ENCODE peak calls at places on chromosomes 12 and 14, in nine cellular contexts. One of them, this sample, is unnamed.

GRCh38 chr14:94173471-94173884 is 644 bp upstream of the PPP4R4 start:
- DNase-seq in lower leg skin: no peak
- DNase-seq in Calu3: peak
- DNase-seq in pancreas: no peak
- DNase-seq in tibial artery: no peak
- DNase-seq in sigmoid colon: no peak
- DNase-seq in A549: no peak
- DNase-seq in endothelial cell: no peak
- DNase-seq in GM12878: no peak
- DNase-seq in this sample: peak

GRCh38 chr14:100436745-100437406 is 113.7 kb downstream of the SLC25A47 start:
- DNase-seq in lower leg skin: no peak
- DNase-seq in GM12878: no peak
- DNase-seq in sigmoid colon: peak
- DNase-seq in A549: no peak
- DNase-seq in endothelial cell: no peak
- DNase-seq in Calu3: no peak
- DNase-seq in tibial artery: no peak
- DNase-seq in pancreas: no peak
- DNase-seq in this sample: no peak

GRCh38 chr12:57619434-57620244 is 8.4 kb downstream of the ARHGEF25 start:
- DNase-seq in lower leg skin: no peak
- DNase-seq in sigmoid colon: peak
- DNase-seq in endothelial cell: peak
- DNase-seq in Calu3: peak
- DNase-seq in GM12878: no peak
- DNase-seq in tibial artery: no peak
- DNase-seq in pancreas: no peak
- DNase-seq in A549: no peak
- DNase-seq in this sample: peak

GRCh38 chr12:129696405-129696804 is 207.4 kb downstream of the TMEM132D start:
- DNase-seq in Calu3: no peak
- DNase-seq in sigmoid colon: no peak
- DNase-seq in GM12878: no peak
- DNase-seq in tibial artery: no peak
- DNase-seq in pancreas: no peak
- DNase-seq in endothelial cell: no peak
- DNase-seq in A549: no peak
- DNase-seq in lower leg skin: no peak
- DNase-seq in this sample: no peak

GRCh38 chr14:80310950-80311349 is 99.6 kb upstream of the DIO2 start:
- DNase-seq in sigmoid colon: no peak
- DNase-seq in lower leg skin: no peak
- DNase-seq in tibial artery: no peak
- DNase-seq in pancreas: no peak
- DNase-seq in Calu3: no peak
- DNase-seq in endothelial cell: no peak
- DNase-seq in A549: no peak
- DNase-seq in GM12878: no peak
- DNase-seq in this sample: no peak

GRCh38 chr12:106841471-106842302 is 67.2 kb downstream of the RIC8B start:
- DNase-seq in endothelial cell: peak
- DNase-seq in tibial artery: peak
- DNase-seq in pancreas: peak
- DNase-seq in Calu3: peak
- DNase-seq in GM12878: no peak
- DNase-seq in A549: peak
- DNase-seq in sigmoid colon: no peak
- DNase-seq in lower leg skin: peak
- DNase-seq in this sample: peak

GRCh38 chr14:21711360-21711961 is 37.8 kb upstream of the OR4E1 start:
- DNase-seq in GM12878: no peak
- DNase-seq in endothelial cell: peak
- DNase-seq in Calu3: peak
- DNase-seq in tibial artery: no peak
- DNase-seq in A549: peak
- DNase-seq in lower leg skin: no peak
- DNase-seq in pancreas: no peak
- DNase-seq in sigmoid colon: no peak
- DNase-seq in this sample: peak

GRCh38 chr14:57380935-57381334 is 9.5 kb upstream of the NAA30 start:
- DNase-seq in pancreas: no peak
- DNase-seq in lower leg skin: no peak
- DNase-seq in sigmoid colon: no peak
- DNase-seq in endothelial cell: no peak
- DNase-seq in tibial artery: no peak
- DNase-seq in Calu3: no peak
- DNase-seq in A549: no peak
- DNase-seq in GM12878: no peak
- DNase-seq in this sample: no peak

GRCh38 chr12:109421355-109422087 is 55.6 kb downstream of the KCTD10 start:
- DNase-seq in sigmoid colon: no peak
- DNase-seq in pancreas: no peak
- DNase-seq in tibial artery: no peak
- DNase-seq in A549: no peak
- DNase-seq in lower leg skin: no peak
- DNase-seq in endothelial cell: no peak
- DNase-seq in Calu3: no peak
- DNase-seq in GM12878: no peak
- DNase-seq in this sample: no peak

GRCh38 chr14:55975281-55975905 is 142.8 kb upstream of the PELI2 start:
- DNase-seq in lower leg skin: no peak
- DNase-seq in GM12878: no peak
- DNase-seq in A549: no peak
- DNase-seq in tibial artery: no peak
- DNase-seq in sigmoid colon: no peak
- DNase-seq in pancreas: no peak
- DNase-seq in endothelial cell: no peak
- DNase-seq in Calu3: no peak
- DNase-seq in this sample: no peak

GRCh38 chr12:33828326-33828725 is 194.0 kb upstream of the ALG10 start:
- DNase-seq in A549: no peak
- DNase-seq in pancreas: no peak
- DNase-seq in GM12878: no peak
- DNase-seq in endothelial cell: no peak
- DNase-seq in tibial artery: no peak
- DNase-seq in sigmoid colon: no peak
- DNase-seq in Calu3: no peak
- DNase-seq in lower leg skin: no peak
- DNase-seq in this sample: no peak

GRCh38 chr12:100741084-100741711 is 53.4 kb upstream of the ANO4 start:
- DNase-seq in endothelial cell: no peak
- DNase-seq in A549: peak
- DNase-seq in pancreas: no peak
- DNase-seq in sigmoid colon: no peak
- DNase-seq in GM12878: no peak
- DNase-seq in lower leg skin: no peak
- DNase-seq in tibial artery: no peak
- DNase-seq in Calu3: peak
- DNase-seq in this sample: no peak

GRCh38 chr12:101604132-101604531 is 9.4 kb downstream of the MYBPC1 start:
- DNase-seq in sigmoid colon: no peak
- DNase-seq in pancreas: no peak
- DNase-seq in lower leg skin: no peak
- DNase-seq in A549: no peak
- DNase-seq in Calu3: no peak
- DNase-seq in tibial artery: no peak
- DNase-seq in GM12878: peak
- DNase-seq in endothelial cell: no peak
- DNase-seq in this sample: no peak

GRCh38 chr12:66767454-66768002 is 88.7 kb upstream of the GRIP1 start:
- DNase-seq in sigmoid colon: no peak
- DNase-seq in lower leg skin: no peak
- DNase-seq in pancreas: no peak
- DNase-seq in tibial artery: no peak
- DNase-seq in Calu3: no peak
- DNase-seq in endothelial cell: no peak
- DNase-seq in A549: no peak
- DNase-seq in GM12878: no peak
- DNase-seq in this sample: no peak

GRCh38 chr14:104504172-104504735 is 75.3 kb upstream of the C14orf180 start:
- DNase-seq in A549: no peak
- DNase-seq in tibial artery: no peak
- DNase-seq in endothelial cell: no peak
- DNase-seq in sigmoid colon: no peak
- DNase-seq in GM12878: no peak
- DNase-seq in pancreas: no peak
- DNase-seq in Calu3: no peak
- DNase-seq in lower leg skin: no peak
- DNase-seq in this sample: no peak

GRCh38 chr14:104937161-104937560 is 12.5 kb downstream of the PLD4 start:
- DNase-seq in A549: no peak
- DNase-seq in sigmoid colon: no peak
- DNase-seq in GM12878: no peak
- DNase-seq in endothelial cell: no peak
- DNase-seq in tibial artery: peak
- DNase-seq in pancreas: no peak
- DNase-seq in Calu3: no peak
- DNase-seq in lower leg skin: no peak
- DNase-seq in this sample: no peak

GRCh38 chr12:6703631-6704030 is 3.0 kb upstream of the PIANP start:
- DNase-seq in A549: peak
- DNase-seq in lower leg skin: no peak
- DNase-seq in Calu3: no peak
- DNase-seq in pancreas: no peak
- DNase-seq in tibial artery: no peak
- DNase-seq in endothelial cell: no peak
- DNase-seq in sigmoid colon: no peak
- DNase-seq in GM12878: no peak
- DNase-seq in this sample: peak
- TF ChIP-seq CTCF in A549: no peak
- TF ChIP-seq CTCF in lower leg skin: no peak
- TF ChIP-seq CTCF in Calu3: no peak
- TF ChIP-seq CTCF in pancreas: no peak
- TF ChIP-seq CTCF in tibial artery: no peak
- TF ChIP-seq CTCF in endothelial cell: no peak
- TF ChIP-seq CTCF in sigmoid colon: no peak
- TF ChIP-seq CTCF in GM12878: peak
- TF ChIP-seq CTCF in this sample: no peak

GRCh38 chr14:71096947-71097346 is 189.7 kb downstream of the PCNX1 start:
- DNase-seq in GM12878: no peak
- DNase-seq in pancreas: no peak
- DNase-seq in A549: no peak
- DNase-seq in lower leg skin: no peak
- DNase-seq in endothelial cell: no peak
- DNase-seq in tibial artery: no peak
- DNase-seq in Calu3: no peak
- DNase-seq in sigmoid colon: no peak
- DNase-seq in this sample: no peak

GRCh38 chr14:71089974-71090373 is 182.7 kb downstream of the PCNX1 start:
- DNase-seq in tibial artery: no peak
- DNase-seq in lower leg skin: no peak
- DNase-seq in A549: no peak
- DNase-seq in endothelial cell: no peak
- DNase-seq in Calu3: no peak
- DNase-seq in pancreas: no peak
- DNase-seq in GM12878: no peak
- DNase-seq in sigmoid colon: no peak
- DNase-seq in this sample: no peak

DNA sequence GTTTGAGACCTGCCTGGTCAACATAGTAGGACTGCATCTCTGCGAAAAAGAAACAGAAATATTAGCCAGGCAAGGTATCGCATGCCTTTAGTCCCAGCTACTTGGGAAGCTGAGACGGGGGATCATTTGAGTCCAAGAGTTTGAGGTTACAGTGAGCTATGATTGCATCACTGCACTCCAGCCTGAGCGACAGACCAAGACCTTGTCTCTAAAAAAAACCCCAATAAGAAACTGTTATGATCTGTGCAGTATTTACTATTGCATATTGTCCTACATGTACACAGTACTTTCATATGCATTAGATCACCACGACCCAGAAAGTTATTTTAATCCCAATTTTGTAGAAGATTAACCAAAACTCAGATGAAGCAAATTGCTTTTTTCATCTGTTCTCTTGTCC is 187.5 kb downstream of the PCNX1 start:
- DNase-seq in sigmoid colon: no peak
- DNase-seq in endothelial cell: no peak
- DNase-seq in Calu3: no peak
- DNase-seq in GM12878: no peak
- DNase-seq in lower leg skin: no peak
- DNase-seq in A549: no peak
- DNase-seq in tibial artery: no peak
- DNase-seq in pancreas: no peak
- DNase-seq in this sample: no peak
- TF ChIP-seq CTCF in sigmoid colon: no peak
- TF ChIP-seq CTCF in endothelial cell: no peak
- TF ChIP-seq CTCF in Calu3: no peak
- TF ChIP-seq CTCF in GM12878: no peak
- TF ChIP-seq CTCF in lower leg skin: no peak
- TF ChIP-seq CTCF in A549: no peak
- TF ChIP-seq CTCF in tibial artery: no peak
- TF ChIP-seq CTCF in pancreas: no peak
- TF ChIP-seq CTCF in this sample: no peak

GRCh38 chr12:112677050-112677765 is 114.3 kb upstream of the RPH3A start:
- DNase-seq in sigmoid colon: no peak
- DNase-seq in A549: no peak
- DNase-seq in tibial artery: no peak
- DNase-seq in lower leg skin: no peak
- DNase-seq in endothelial cell: no peak
- DNase-seq in Calu3: no peak
- DNase-seq in pancreas: no peak
- DNase-seq in GM12878: no peak
- DNase-seq in this sample: no peak
- TF ChIP-seq CTCF in sigmoid colon: no peak
- TF ChIP-seq CTCF in A549: no peak
- TF ChIP-seq CTCF in tibial artery: no peak
- TF ChIP-seq CTCF in lower leg skin: no peak
- TF ChIP-seq CTCF in endothelial cell: no peak
- TF ChIP-seq CTCF in Calu3: no peak
- TF ChIP-seq CTCF in pancreas: no peak
- TF ChIP-seq CTCF in GM12878: no peak
- TF ChIP-seq CTCF in this sample: no peak

DNA sequence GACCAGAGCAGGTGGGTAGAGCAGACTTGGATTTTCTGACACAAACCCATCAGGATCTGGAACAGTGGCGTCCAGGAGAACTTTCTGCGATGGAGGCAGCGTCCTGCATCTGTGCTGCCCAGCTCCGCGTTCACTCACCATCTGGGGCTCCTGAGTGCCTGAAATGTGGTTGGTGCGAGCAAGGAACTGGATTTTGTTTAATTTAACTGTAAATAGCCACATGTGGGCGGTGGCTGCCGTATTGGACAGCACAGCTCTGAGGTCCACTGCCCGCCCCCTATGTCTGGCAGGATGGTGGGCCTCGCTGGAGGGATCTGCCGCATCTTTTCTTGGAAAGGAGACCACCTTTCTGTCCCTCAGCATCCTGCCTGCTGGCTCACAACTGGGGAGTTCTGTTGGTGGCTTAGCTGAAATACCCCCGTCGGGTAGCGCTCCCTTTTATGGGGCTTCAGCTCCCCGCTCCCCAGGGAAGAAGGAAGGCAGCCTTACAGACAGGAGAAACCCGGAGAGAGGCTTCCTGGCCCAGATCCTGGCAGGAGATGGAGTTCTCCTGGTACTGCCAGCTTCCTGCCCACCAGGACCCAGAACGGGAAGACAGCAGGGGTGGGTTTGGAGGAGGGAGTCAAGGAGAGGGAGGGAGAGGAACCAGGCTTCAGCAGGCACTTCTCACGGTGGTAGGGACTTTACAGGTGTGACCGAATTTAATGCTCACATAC is 184.9 kb upstream of the PRMT8 start:
- DNase-seq in pancreas: no peak
- DNase-seq in endothelial cell: no peak
- DNase-seq in Calu3: no peak
- DNase-seq in sigmoid colon: no peak
- DNase-seq in A549: no peak
- DNase-seq in tibial artery: no peak
- DNase-seq in lower leg skin: no peak
- DNase-seq in GM12878: no peak
- DNase-seq in this sample: no peak
- TF ChIP-seq CTCF in pancreas: no peak
- TF ChIP-seq CTCF in endothelial cell: no peak
- TF ChIP-seq CTCF in Calu3: no peak
- TF ChIP-seq CTCF in sigmoid colon: no peak
- TF ChIP-seq CTCF in A549: no peak
- TF ChIP-seq CTCF in tibial artery: no peak
- TF ChIP-seq CTCF in lower leg skin: no peak
- TF ChIP-seq CTCF in GM12878: no peak
- TF ChIP-seq CTCF in this sample: no peak